ENCODE peak calls at places on chromosome 9, in six cellular contexts. One of them, this sample, is unnamed.

GRCh38 chr9:25678147-25678666 is at the start of gene TUSC1:
- DNase-seq in GM12878: no peak
- DNase-seq in breast epithelium: peak
- DNase-seq in HCT116: no peak
- DNase-seq in suprapubic skin: peak
- DNase-seq in transverse colon: peak
- DNase-seq in this sample: peak

GRCh38 chr9:133945314-133945975 is 46.7 kb downstream of the VAV2 start:
- DNase-seq in suprapubic skin: no peak
- DNase-seq in breast epithelium: no peak
- DNase-seq in HCT116: no peak
- DNase-seq in GM12878: peak
- DNase-seq in transverse colon: no peak
- DNase-seq in this sample: peak

GRCh38 chr9:91589101-91589553 is 165.5 kb upstream of the NFIL3 start:
- DNase-seq in transverse colon: peak
- DNase-seq in breast epithelium: peak
- DNase-seq in suprapubic skin: no peak
- DNase-seq in GM12878: peak
- DNase-seq in HCT116: no peak
- DNase-seq in this sample: no peak

GRCh38 chr9:2018764-2019548 is 3.8 kb downstream of the SMARCA2 start:
- DNase-seq in suprapubic skin: no peak
- DNase-seq in breast epithelium: no peak
- DNase-seq in transverse colon: no peak
- DNase-seq in GM12878: no peak
- DNase-seq in HCT116: no peak
- DNase-seq in this sample: no peak

GRCh38 chr9:6757132-6757987 is at the start of gene KDM4C:
- DNase-seq in HCT116: peak
- DNase-seq in transverse colon: peak
- DNase-seq in suprapubic skin: peak
- DNase-seq in GM12878: peak
- DNase-seq in breast epithelium: peak
- DNase-seq in this sample: peak

GRCh38 chr9:96621619-96622018 is 2.0 kb upstream of the CDC14B start:
- DNase-seq in transverse colon: no peak
- DNase-seq in suprapubic skin: no peak
- DNase-seq in GM12878: no peak
- DNase-seq in HCT116: no peak
- DNase-seq in breast epithelium: no peak
- DNase-seq in this sample: no peak

GRCh38 chr9:102049586-102050246 is 311.3 kb upstream of the GRIN3A start:
- DNase-seq in GM12878: no peak
- DNase-seq in transverse colon: no peak
- DNase-seq in HCT116: no peak
- DNase-seq in breast epithelium: no peak
- DNase-seq in suprapubic skin: no peak
- DNase-seq in this sample: no peak

GRCh38 chr9:125815568-125815967 is 68.4 kb downstream of the PBX3 start:
- DNase-seq in HCT116: peak
- DNase-seq in transverse colon: no peak
- DNase-seq in GM12878: no peak
- DNase-seq in suprapubic skin: no peak
- DNase-seq in breast epithelium: no peak
- DNase-seq in this sample: no peak

GRCh38 chr9:77177143-77177893 is at the start of gene VPS13A:
- DNase-seq in suprapubic skin: peak
- DNase-seq in breast epithelium: peak
- DNase-seq in transverse colon: peak
- DNase-seq in HCT116: peak
- DNase-seq in GM12878: peak
- DNase-seq in this sample: peak

GRCh38 chr9:20805766-20806165 is 121.7 kb downstream of the FOCAD start:
- DNase-seq in transverse colon: no peak
- DNase-seq in breast epithelium: no peak
- DNase-seq in GM12878: no peak
- DNase-seq in suprapubic skin: no peak
- DNase-seq in HCT116: no peak
- DNase-seq in this sample: no peak

GRCh38 chr9:132027752-132028666 is 51.7 kb downstream of the MED27 start:
- DNase-seq in transverse colon: no peak
- DNase-seq in GM12878: no peak
- DNase-seq in HCT116: no peak
- DNase-seq in suprapubic skin: no peak
- DNase-seq in breast epithelium: peak
- DNase-seq in this sample: no peak

GRCh38 chr9:13718086-13718485 is 438.6 kb upstream of the MPDZ start:
- DNase-seq in GM12878: no peak
- DNase-seq in HCT116: no peak
- DNase-seq in transverse colon: no peak
- DNase-seq in suprapubic skin: no peak
- DNase-seq in breast epithelium: no peak
- DNase-seq in this sample: no peak

GRCh38 chr9:112671256-112671655 is 46.7 kb downstream of the INIP start:
- DNase-seq in HCT116: no peak
- DNase-seq in transverse colon: no peak
- DNase-seq in GM12878: no peak
- DNase-seq in breast epithelium: no peak
- DNase-seq in suprapubic skin: no peak
- DNase-seq in this sample: no peak

GRCh38 chr9:114824130-114824529 is 18.3 kb upstream of the TNFSF15 start:
- DNase-seq in transverse colon: no peak
- DNase-seq in GM12878: no peak
- DNase-seq in breast epithelium: no peak
- DNase-seq in HCT116: no peak
- DNase-seq in suprapubic skin: no peak
- DNase-seq in this sample: no peak

GRCh38 chr9:126505697-126506346 is 107.9 kb upstream of the LMX1B start:
- DNase-seq in GM12878: no peak
- DNase-seq in breast epithelium: no peak
- DNase-seq in transverse colon: no peak
- DNase-seq in HCT116: no peak
- DNase-seq in suprapubic skin: no peak
- DNase-seq in this sample: no peak

GRCh38 chr9:86821011-86821845 is 126.1 kb downstream of the GAS1 start:
- DNase-seq in HCT116: no peak
- DNase-seq in transverse colon: no peak
- DNase-seq in suprapubic skin: no peak
- DNase-seq in breast epithelium: no peak
- DNase-seq in GM12878: no peak
- DNase-seq in this sample: no peak

GRCh38 chr9:5790923-5791322 is 42.0 kb downstream of the ERMP1 start:
- DNase-seq in suprapubic skin: no peak
- DNase-seq in GM12878: no peak
- DNase-seq in transverse colon: no peak
- DNase-seq in breast epithelium: no peak
- DNase-seq in HCT116: no peak
- DNase-seq in this sample: no peak

GRCh38 chr9:131776473-131776872 is 36.6 kb upstream of the RAPGEF1 start:
- DNase-seq in HCT116: peak
- DNase-seq in transverse colon: no peak
- DNase-seq in suprapubic skin: no peak
- DNase-seq in breast epithelium: no peak
- DNase-seq in GM12878: no peak
- DNase-seq in this sample: no peak

GRCh38 chr9:134187821-134188420 is 23.6 kb upstream of the RNU6ATAC start:
- DNase-seq in HCT116: no peak
- DNase-seq in suprapubic skin: peak
- DNase-seq in transverse colon: no peak
- DNase-seq in GM12878: no peak
- DNase-seq in breast epithelium: no peak
- DNase-seq in this sample: peak

GRCh38 chr9:38246833-38247232 is 145.7 kb upstream of the ALDH1B1 start:
- DNase-seq in suprapubic skin: no peak
- DNase-seq in GM12878: no peak
- DNase-seq in breast epithelium: no peak
- DNase-seq in HCT116: no peak
- DNase-seq in transverse colon: no peak
- DNase-seq in this sample: no peak

GRCh38 chr9:114856210-114856941 is 50.5 kb upstream of the TNFSF15 start:
- DNase-seq in suprapubic skin: no peak
- DNase-seq in transverse colon: no peak
- DNase-seq in GM12878: no peak
- DNase-seq in HCT116: no peak
- DNase-seq in breast epithelium: no peak
- DNase-seq in this sample: no peak

GRCh38 chr9:131076347-131077195 is 19.8 kb upstream of the AIF1L start:
- DNase-seq in HCT116: no peak
- DNase-seq in transverse colon: no peak
- DNase-seq in suprapubic skin: no peak
- DNase-seq in breast epithelium: no peak
- DNase-seq in GM12878: no peak
- DNase-seq in this sample: no peak

GRCh38 chr9:93697352-93698139 is 121.2 kb downstream of the PHF2 start:
- DNase-seq in suprapubic skin: no peak
- DNase-seq in breast epithelium: no peak
- DNase-seq in GM12878: no peak
- DNase-seq in transverse colon: no peak
- DNase-seq in HCT116: no peak
- DNase-seq in this sample: no peak

GRCh38 chr9:93690618-93691017 is 114.2 kb downstream of the PHF2 start:
- DNase-seq in suprapubic skin: no peak
- DNase-seq in GM12878: no peak
- DNase-seq in breast epithelium: no peak
- DNase-seq in transverse colon: no peak
- DNase-seq in HCT116: no peak
- DNase-seq in this sample: no peak

GRCh38 chr9:93698140-93698908 is 121.9 kb downstream of the PHF2 start:
- DNase-seq in GM12878: no peak
- DNase-seq in transverse colon: no peak
- DNase-seq in HCT116: no peak
- DNase-seq in breast epithelium: no peak
- DNase-seq in suprapubic skin: no peak
- DNase-seq in this sample: no peak

DNA sequence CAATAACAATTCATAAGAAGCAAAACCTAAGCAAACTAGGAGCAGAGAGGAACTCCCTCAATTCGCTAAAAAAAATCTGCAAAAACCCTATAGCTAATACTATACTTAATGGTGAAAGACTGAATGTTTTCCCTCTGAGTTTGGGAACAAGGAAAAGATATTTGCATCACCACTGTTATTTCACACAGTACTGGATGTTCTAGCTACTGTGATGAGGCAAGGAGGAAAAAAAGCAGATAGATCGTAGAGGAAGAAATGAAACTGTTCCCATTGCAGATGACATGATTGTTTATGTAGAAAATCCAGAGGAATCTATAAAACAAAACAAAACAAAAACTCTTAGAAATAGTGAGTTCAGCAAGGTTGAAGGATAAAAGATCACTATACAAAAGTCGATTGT is 116.7 kb downstream of the PHF2 start:
- DNase-seq in breast epithelium: no peak
- DNase-seq in transverse colon: no peak
- DNase-seq in HCT116: no peak
- DNase-seq in suprapubic skin: no peak
- DNase-seq in GM12878: no peak
- DNase-seq in this sample: no peak
- TF ChIP-seq POLR2AphosphoS5 in breast epithelium: no peak
- TF ChIP-seq POLR2AphosphoS5 in transverse colon: no peak
- TF ChIP-seq POLR2AphosphoS5 in HCT116: no peak
- TF ChIP-seq POLR2AphosphoS5 in suprapubic skin: no peak
- TF ChIP-seq POLR2AphosphoS5 in GM12878: no peak
- TF ChIP-seq POLR2AphosphoS5 in this sample: no peak

DNA sequence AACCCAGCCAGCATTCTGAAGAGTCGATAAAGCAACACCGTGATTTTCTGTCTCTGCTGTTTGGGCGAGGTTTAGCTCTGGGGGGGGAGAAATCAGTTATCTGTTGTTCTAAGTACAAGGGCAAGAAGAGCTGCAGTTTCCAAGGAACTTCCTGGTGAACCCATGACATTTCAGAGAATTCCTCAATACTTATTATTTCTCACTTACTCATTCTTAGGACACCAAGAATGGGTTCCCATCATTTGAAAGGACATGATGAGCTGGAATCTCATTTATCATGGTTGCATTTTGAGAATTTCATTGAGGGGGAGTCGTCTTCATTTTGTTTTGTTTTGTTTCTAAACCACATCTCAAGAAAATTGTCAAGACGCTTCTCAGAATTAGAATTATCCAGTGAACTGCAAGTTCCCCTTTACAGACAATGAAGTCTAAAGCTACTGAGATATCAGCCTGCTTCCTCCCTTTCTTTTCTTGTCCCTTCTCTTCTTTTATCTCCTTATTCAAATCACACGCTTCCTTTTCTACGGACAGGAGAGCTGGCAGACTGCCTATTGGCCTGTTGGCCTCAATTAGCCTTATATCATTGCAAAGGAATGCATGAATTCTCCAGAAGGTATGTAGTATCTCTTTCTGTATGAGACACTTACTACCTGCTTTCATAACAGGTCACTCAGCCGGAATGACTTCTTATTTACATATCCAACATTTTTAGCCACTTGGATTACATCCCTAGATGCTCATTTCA is 53.7 kb downstream of the ZNF462 start:
- DNase-seq in suprapubic skin: no peak
- DNase-seq in HCT116: peak
- DNase-seq in transverse colon: peak
- DNase-seq in breast epithelium: peak
- DNase-seq in GM12878: no peak
- DNase-seq in this sample: no peak
- TF ChIP-seq POLR2A in suprapubic skin: no peak
- TF ChIP-seq POLR2A in HCT116: no peak
- TF ChIP-seq POLR2A in transverse colon: no peak
- TF ChIP-seq POLR2A in breast epithelium: no peak
- TF ChIP-seq POLR2A in GM12878: no peak
- TF ChIP-seq POLR2A in this sample: no peak

GRCh38 chr9:123310551-123311249 is 42.3 kb upstream of the STRBP start:
- DNase-seq in GM12878: no peak
- DNase-seq in suprapubic skin: no peak
- DNase-seq in HCT116: no peak
- DNase-seq in transverse colon: no peak
- DNase-seq in breast epithelium: no peak
- DNase-seq in this sample: no peak
- TF ChIP-seq POLR2AphosphoS5 in GM12878: no peak
- TF ChIP-seq POLR2AphosphoS5 in suprapubic skin: no peak
- TF ChIP-seq POLR2AphosphoS5 in HCT116: no peak
- TF ChIP-seq POLR2AphosphoS5 in transverse colon: no peak
- TF ChIP-seq POLR2AphosphoS5 in breast epithelium: no peak
- TF ChIP-seq POLR2AphosphoS5 in this sample: no peak

DNA sequence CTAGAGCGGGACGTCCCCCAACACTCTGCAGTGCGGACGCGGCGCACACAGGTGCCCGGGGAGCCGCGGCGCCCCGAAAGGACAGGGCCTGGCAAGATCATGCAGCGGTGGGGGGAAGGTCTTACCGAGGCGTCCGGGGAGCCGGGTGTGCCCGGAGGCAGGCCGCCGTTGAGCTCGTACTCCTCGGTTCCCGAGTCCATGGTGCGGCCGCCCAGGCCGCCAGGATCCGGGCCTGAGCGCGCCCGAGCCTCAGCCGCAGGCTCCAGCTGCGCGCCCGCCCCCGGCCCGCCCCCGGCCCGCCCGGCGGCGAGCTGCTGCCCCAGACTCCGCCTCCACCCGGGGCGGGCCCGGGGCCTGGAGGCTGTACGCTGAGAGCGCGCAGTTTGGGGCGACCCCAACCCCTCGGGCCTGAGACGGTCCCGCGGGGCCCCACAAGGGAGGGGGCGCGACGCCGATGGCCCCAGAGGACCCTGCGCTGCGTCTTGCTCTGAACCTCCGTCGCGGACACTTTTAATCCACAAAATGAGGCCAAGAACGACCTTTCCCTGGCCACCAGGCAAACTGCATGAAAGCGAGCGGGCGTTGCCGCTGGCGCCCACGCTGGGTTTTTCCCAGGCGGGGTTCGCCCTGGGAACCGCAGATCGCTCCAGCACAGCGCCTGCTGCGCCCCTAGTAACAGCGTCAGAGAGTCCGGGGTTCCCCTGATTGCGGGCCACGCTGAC is at the start of gene NINJ1:
- DNase-seq in HCT116: peak
- DNase-seq in breast epithelium: no peak
- DNase-seq in transverse colon: peak
- DNase-seq in GM12878: peak
- DNase-seq in suprapubic skin: no peak
- DNase-seq in this sample: peak
- TF ChIP-seq POLR2A in HCT116: no peak
- TF ChIP-seq POLR2A in breast epithelium: peak
- TF ChIP-seq POLR2A in transverse colon: peak
- TF ChIP-seq POLR2A in GM12878: peak
- TF ChIP-seq POLR2A in suprapubic skin: no peak
- TF ChIP-seq POLR2A in this sample: peak